ENCODE peak calls at places on chromosomes 5 and 9, in four cellular contexts. I, L, V and C are unnamed samples.

GRCh38 chr5:39638803-39639202 is 214.0 kb upstream of the DAB2 start:
- DNase-seq in I (no peak), L (no peak), V (no peak), C (no peak)

GRCh38 chr9:94600258-94600657 is 6.6 kb upstream of the FBP2 start:
- DNase-seq in I (peak), L (no peak), V (no peak), C (no peak)

GRCh38 chr9:119268985-119269384 is 100.2 kb downstream of the BRINP1 start:
- DNase-seq in I (no peak), L (no peak), V (no peak), C (no peak)

GRCh38 chr5:67058998-67059746 is 137.4 kb downstream of the CD180 start:
- DNase-seq in I (no peak), L (no peak), V (no peak), C (no peak)

GRCh38 chr9:88747768-88748167 is 212.8 kb downstream of the NXNL2 start:
- DNase-seq in I (no peak), L (no peak), V (peak), C (no peak)

GRCh38 chr9:18825775-18826174 is 207.2 kb downstream of the SAXO1 start:
- DNase-seq in I (no peak), L (no peak), V (no peak), C (no peak)

GRCh38 chr9:14393382-14393781 is 79.4 kb upstream of the NFIB start:
- DNase-seq in I (no peak), L (no peak), V (no peak), C (no peak)

GRCh38 chr5:57832873-57833272 is 350.3 kb upstream of the ACTBL2 start:
- DNase-seq in I (no peak), L (no peak), V (no peak), C (no peak)

GRCh38 chr9:122090287-122090883 is 2.7 kb downstream of the TTLL11 start:
- DNase-seq in I (no peak), L (no peak), V (no peak), C (no peak)

GRCh38 chr9:135414293-135414692 is 65.3 kb upstream of the PPP1R26 start:
- DNase-seq in I (no peak), L (no peak), V (no peak), C (no peak)

GRCh38 chr5:81336528-81336927 is 35.1 kb downstream of the ZCCHC9 start:
- DNase-seq in I (no peak), L (no peak), V (no peak), C (no peak)

GRCh38 chr5:57687641-57688040 is 205.0 kb upstream of the ACTBL2 start:
- DNase-seq in I (no peak), L (no peak), V (no peak), C (no peak)

GRCh38 chr5:14414615-14415515 is 166.7 kb upstream of the OTULINL start:
- DNase-seq in I (no peak), L (no peak), V (no peak), C (no peak)

GRCh38 chr9:136327313-136327971 is at the start of gene GPSM1:
- DNase-seq in I (no peak), L (no peak), V (no peak), C (no peak)

GRCh38 chr5:93890657-93891056 is 149.3 kb upstream of the POU5F2 start:
- DNase-seq in I (no peak), L (no peak), V (no peak), C (no peak)

GRCh38 chr5:37754976-37755375 is 84.9 kb downstream of the GDNF start:
- DNase-seq in I (no peak), L (no peak), V (no peak), C (no peak)

GRCh38 chr5:59598547-59598874 is 295.0 kb downstream of the PDE4D start:
- DNase-seq in I (peak), L (no peak), V (no peak), C (no peak)

GRCh38 chr9:88990721-88991065 is 575 bp upstream of the S1PR3 start:
- DNase-seq in I (peak), L (no peak), V (no peak), C (no peak)

GRCh38 chr5:179422840-179423523 is 77.7 kb upstream of the ADAMTS2 start:
- DNase-seq in I (no peak), L (no peak), V (no peak), C (peak)

GRCh38 chr5:132080595-132080994 is 7.0 kb downstream of the CSF2 start:
- DNase-seq in I (no peak), L (no peak), V (no peak), C (no peak)

GRCh38 chr5:139795074-139796001 is at the start of gene PSD2:
- DNase-seq in I (no peak), L (no peak), V (no peak), C (no peak)

DNA sequence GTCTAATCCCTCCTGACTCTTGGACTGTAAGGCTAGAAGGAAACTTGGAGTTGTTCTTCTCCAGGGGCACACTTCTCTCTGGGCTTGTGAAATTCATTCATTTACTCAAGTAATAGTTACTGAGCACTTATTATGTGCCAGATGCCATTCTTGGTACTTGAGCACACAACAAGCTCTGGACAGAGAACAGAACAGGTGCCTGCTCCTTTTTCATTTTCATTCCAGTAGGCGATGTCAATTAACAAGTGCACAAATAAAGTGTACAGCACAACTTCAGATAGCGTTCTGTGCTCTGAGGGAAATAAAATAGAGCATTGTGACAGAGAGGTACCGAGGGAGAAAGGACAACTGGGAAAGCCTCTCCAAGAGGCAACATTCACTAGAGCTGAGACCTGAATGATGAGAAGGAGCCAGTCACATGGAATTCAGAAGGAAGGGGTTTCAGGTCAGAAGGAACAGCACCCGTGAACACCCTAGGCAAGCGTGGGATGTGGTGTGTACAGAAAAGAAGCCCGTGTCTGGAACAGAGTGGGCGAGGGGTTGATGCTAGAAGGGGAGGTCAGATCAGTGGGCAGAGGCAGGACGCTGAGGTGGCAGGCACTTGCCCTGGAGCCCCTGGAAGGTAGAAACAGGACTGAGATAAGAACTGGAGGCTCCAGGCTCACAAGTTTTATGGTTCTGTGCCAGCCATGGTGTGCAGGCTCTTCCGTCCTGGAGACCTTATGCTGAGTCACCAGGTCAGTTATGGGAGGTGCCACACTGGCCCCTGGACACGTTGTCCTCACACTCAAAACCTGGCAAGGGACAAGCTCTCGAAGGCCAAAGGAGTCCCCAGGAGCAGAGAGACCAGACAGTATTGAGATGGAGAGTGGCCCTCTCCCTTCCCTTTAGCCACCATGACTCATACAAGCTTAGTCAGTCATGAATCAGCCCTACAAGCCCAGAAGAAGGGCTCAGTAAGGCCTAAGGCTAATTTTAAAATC is 7.2 kb upstream of the ABLIM3 start:
- DNase-seq in I (no peak), L (no peak), V (peak), C (peak)
- H3K27ac ChIP-seq in I (no peak), L (no peak), V (peak), C (no peak)

GRCh38 chr5:134247825-134248224 is 22.0 kb upstream of the PPP2CA start:
- DNase-seq in I (no peak), L (no peak), V (no peak), C (no peak)
- H3K27ac ChIP-seq in I (no peak), L (no peak), V (peak), C (no peak)

DNA sequence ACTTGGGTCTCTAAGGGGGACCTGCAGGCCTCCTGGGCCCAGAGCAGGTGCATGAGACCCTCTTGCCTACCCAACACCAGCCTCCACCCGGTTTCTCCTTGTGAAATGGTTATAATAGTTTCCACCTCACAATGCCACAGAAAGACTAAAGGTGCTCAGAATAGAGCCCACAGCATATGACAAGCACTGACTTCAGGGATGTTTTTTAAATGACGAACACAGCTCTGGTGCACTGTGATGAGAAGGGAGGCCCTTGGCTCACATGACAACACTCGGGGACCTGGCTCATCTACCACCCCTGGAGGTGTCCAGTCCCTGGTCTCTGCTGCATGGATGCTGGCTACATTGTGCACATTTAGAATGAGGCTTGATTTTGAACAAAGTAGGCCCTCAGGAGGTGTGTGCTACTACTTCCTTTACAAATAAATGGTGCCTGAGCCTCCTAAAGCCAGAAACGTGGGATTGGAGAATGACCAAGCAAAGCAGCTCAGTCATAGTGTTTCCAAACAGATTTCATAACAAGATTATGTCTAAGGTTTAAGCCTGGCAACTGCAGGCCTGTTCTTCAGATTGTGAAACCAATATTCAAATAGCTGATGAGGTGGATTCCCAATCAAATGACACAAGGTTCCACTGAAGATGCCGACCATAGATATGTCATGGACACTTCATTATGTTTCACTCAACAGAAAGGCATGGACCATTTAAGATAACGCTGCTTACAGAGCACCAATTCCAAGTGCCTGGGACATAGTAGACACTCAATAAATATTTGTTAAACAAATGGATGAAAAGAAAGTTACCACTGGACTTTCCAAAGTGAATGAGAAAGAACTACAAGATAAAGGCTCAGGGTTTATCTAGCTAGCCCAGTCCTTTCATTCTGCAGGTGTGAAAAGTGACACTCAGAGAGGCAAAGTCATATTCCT is 189.7 kb downstream of the ACTL7B start:
- DNase-seq in I (no peak), L (peak), V (no peak), C (no peak)
- H3K27ac ChIP-seq in I (no peak), L (no peak), V (no peak), C (no peak)

GRCh38 chr9:133119461-133120342 is 1.3 kb downstream of the RALGDS start:
- DNase-seq in I (no peak), L (no peak), V (no peak), C (no peak)
- H3K27ac ChIP-seq in I (no peak), L (peak), V (no peak), C (peak)

GRCh38 chr9:91196103-91196761 is 165.5 kb downstream of the AUH start:
- DNase-seq in I (no peak), L (no peak), V (no peak), C (no peak)
- H3K27ac ChIP-seq in I (no peak), L (peak), V (no peak), C (peak)

GRCh38 chr5:11180890-11181289 is 419.9 kb upstream of the DAP start:
- DNase-seq in I (no peak), L (no peak), V (no peak), C (no peak)
- H3K27ac ChIP-seq in I (no peak), L (no peak), V (no peak), C (no peak)

GRCh38 chr5:52728201-52728600 is 59.5 kb upstream of the ITGA1 start:
- DNase-seq in I (no peak), L (no peak), V (peak), C (no peak)

GRCh38 chr5:52727568-52727967 is 60.1 kb upstream of the ITGA1 start:
- DNase-seq in I (no peak), L (no peak), V (peak), C (no peak)

GRCh38 chr5:52725065-52725746 is 62.5 kb upstream of the ITGA1 start:
- DNase-seq in I (no peak), L (no peak), V (peak), C (no peak)

GRCh38 chr5:52727001-52727400 is 60.7 kb upstream of the ITGA1 start:
- DNase-seq in I (no peak), L (no peak), V (no peak), C (no peak)

DNA sequence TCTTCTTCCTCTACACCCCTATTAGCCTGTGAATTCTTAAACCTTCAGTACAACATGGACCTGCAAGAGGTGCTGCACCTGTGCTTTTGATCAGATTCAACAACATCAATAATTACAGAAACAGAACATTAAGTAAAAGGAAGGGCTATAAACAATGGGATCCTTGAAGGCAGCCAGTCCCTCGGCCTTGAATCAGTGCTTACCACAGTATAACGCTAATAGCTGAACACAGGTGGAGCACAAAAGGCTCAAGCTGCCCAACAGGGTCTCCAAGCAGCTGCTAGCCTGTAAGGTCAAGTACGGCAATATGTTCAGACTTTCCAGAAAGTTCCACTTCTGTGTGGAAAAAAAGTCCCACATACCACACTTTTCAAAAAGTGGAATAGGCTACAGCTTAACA is 61.9 kb upstream of the ITGA1 start:
- DNase-seq in I (no peak), L (no peak), V (peak), C (no peak)
- H3K27ac ChIP-seq in I (no peak), L (no peak), V (peak), C (no peak)

GRCh38 chr9:127943746-127944145 is 6.1 kb upstream of the DPM2 start:
- DNase-seq in I (peak), L (no peak), V (peak), C (peak)
- H3K27ac ChIP-seq in I (peak), L (peak), V (no peak), C (no peak)

GRCh38 chr5:174067499-174067898 is 22.0 kb downstream of the NSG2 start:
- DNase-seq in I (no peak), L (peak), V (no peak), C (no peak)

GRCh38 chr5:174063092-174063756 is 17.7 kb downstream of the NSG2 start:
- DNase-seq in I (no peak), L (no peak), V (no peak), C (no peak)

GRCh38 chr5:174071484-174071883 is 26.0 kb downstream of the NSG2 start:
- DNase-seq in I (no peak), L (no peak), V (no peak), C (no peak)

GRCh38 chr5:174064171-174064570 is 18.7 kb downstream of the NSG2 start:
- DNase-seq in I (no peak), L (no peak), V (no peak), C (no peak)

GRCh38 chr5:174065528-174066189 is 20.2 kb downstream of the NSG2 start:
- DNase-seq in I (no peak), L (peak), V (no peak), C (no peak)
- H3K27ac ChIP-seq in I (no peak), L (no peak), V (no peak), C (no peak)